ENCODE peak calls at places on chromosome 18, in four cellular contexts. X is GM03348; T is Right ventricle myocardium superior; O is activated CD4-positive, CD25-positive, alpha-beta regulatory T cell. N is an unnamed sample.
A peak's percentile ranks its signal among the peaks of the same experiment; 100 is the strongest.

GRCh38 chr18:449374-449773 is 51.1 kb downstream of the COLEC12 start:
- DNase-seq in X (no peak), T (peak; percentile 56), O (no peak), N (no peak)

GRCh38 chr18:44033144-44033543 is 647.5 kb upstream of the SETBP1 start:
- DNase-seq in X (no peak), T (no peak), O (no peak), N (no peak)

GRCh38 chr18:59700535-59700967 is 3.3 kb upstream of the CCBE1 start:
- DNase-seq in X (no peak), T (no peak), O (no peak), N (no peak)

GRCh38 chr18:12278765-12279682 is 24.9 kb downstream of the CIDEA start:
- DNase-seq in X (peak; percentile 95), T (peak; percentile 91), O (no peak), N (peak; percentile 98)

GRCh38 chr18:48007955-48008701 is 77.7 kb upstream of the SMAD2 start:
- DNase-seq in X (peak; percentile 80), T (peak; percentile 73), O (no peak), N (peak; percentile 94)

GRCh38 chr18:76791642-76792041 is 30.7 kb upstream of the ZNF236 start:
- DNase-seq in X (no peak), T (no peak), O (no peak), N (no peak)

GRCh38 chr18:23194969-23195957 is 60.0 kb downstream of the CABLES1 start:
- DNase-seq in X (peak; percentile 39), T (no peak), O (no peak), N (no peak)

GRCh38 chr18:49630246-49630699 is 68.4 kb downstream of the LIPG start:
- DNase-seq in X (no peak), T (no peak), O (no peak), N (no peak)

GRCh38 chr18:48989304-48990284 is 38.8 kb upstream of the SMAD7 start:
- DNase-seq in X (no peak), T (no peak), O (no peak), N (no peak)

GRCh38 chr18:36419188-36419912 is 121.8 kb downstream of the FHOD3 start:
- DNase-seq in X (no peak), T (no peak), O (no peak), N (no peak)

GRCh38 chr18:8424917-8425725 is 184.1 kb upstream of the RAB12 start:
- DNase-seq in X (peak; percentile 82), T (no peak), O (no peak), N (peak; percentile 92)

GRCh38 chr18:830315-830901 is 18.4 kb upstream of the YES1 start:
- DNase-seq in X (peak; percentile 35), T (no peak), O (no peak), N (peak; percentile 88)

GRCh38 chr18:55398858-55399257 is 189.1 kb downstream of the TCF4 start:
- DNase-seq in X (no peak), T (no peak), O (no peak), N (no peak)

GRCh38 chr18:22465859-22466602 is 48.3 kb upstream of the CTAGE1 start:
- DNase-seq in X (peak; percentile 88), T (no peak), O (no peak), N (peak; percentile 81)

GRCh38 chr18:25805323-25805722 is 285.1 kb downstream of the SS18 start:
- DNase-seq in X (peak; percentile 82), T (no peak), O (no peak), N (no peak)

GRCh38 chr18:6971823-6972478 is 145.6 kb downstream of the LAMA1 start:
- DNase-seq in X (no peak), T (no peak), O (no peak), N (no peak)

GRCh38 chr18:21264651-21265050 is 22.6 kb downstream of the GREB1L start:
- DNase-seq in X (no peak), T (no peak), O (no peak), N (peak; percentile 25)

GRCh38 chr18:23228102-23229051 is 93.1 kb downstream of the CABLES1 start:
- DNase-seq in X (no peak), T (peak; percentile 62), O (no peak), N (peak; percentile 21)

GRCh38 chr18:44123743-44124142 is 556.9 kb upstream of the SETBP1 start:
- DNase-seq in X (no peak), T (no peak), O (no peak), N (no peak)

GRCh38 chr18:44939037-44939665 is 258.5 kb downstream of the SETBP1 start:
- DNase-seq in X (no peak), T (no peak), O (no peak), N (no peak)

GRCh38 chr18:54440292-54440691 is 82.6 kb downstream of the C18orf54 start:
- DNase-seq in X (no peak), T (no peak), O (no peak), N (no peak)